ENCODE peak calls at places on chromosomes 16 and 17, in eight cellular contexts. E is CD8-positive, alpha-beta T cell; P is dorsolateral prefrontal cortex; A is right atrium auricular region; D is prostate gland; J is AG10803; U is mammary epithelial cell; Z is fibroblast of the aortic adventitia. N is an unnamed sample.

GRCh38 chr16:88453621-88454314 is 688 bp downstream of the ZFPM1 start:
- DNase-seq in E (no peak), P (no peak), A (no peak), D (no peak), J (no peak), U (peak; percentile 23), Z (no peak), N (peak; percentile 29)

GRCh38 chr17:9299695-9300094 is 275.9 kb downstream of the STX8 start:
- DNase-seq in E (no peak), P (no peak), A (no peak), D (no peak), J (no peak), U (no peak), Z (no peak), N (no peak)

GRCh38 chr16:3490911-3491629 is 4.2 kb downstream of the C16orf90 start:
- DNase-seq in E (no peak), P (no peak), A (no peak), D (no peak), J (no peak), U (no peak), Z (no peak), N (no peak)

GRCh38 chr17:52079496-52079895 is 79.0 kb downstream of the CA10 start:
- DNase-seq in E (no peak), P (no peak), A (no peak), D (no peak), J (no peak), U (peak; percentile 12), Z (no peak), N (no peak)

GRCh38 chr17:39704821-39705551 is 5.1 kb downstream of the ERBB2 start:
- DNase-seq in E (no peak), P (no peak), A (no peak), D (peak; percentile 50), J (peak; percentile 49), U (no peak), Z (peak; percentile 64), N (no peak)

GRCh38 chr16:62829615-62830014 is 793.4 kb upstream of the CDH8 start:
- DNase-seq in E (no peak), P (no peak), A (no peak), D (no peak), J (no peak), U (no peak), Z (no peak), N (peak; percentile 64)

GRCh38 chr17:73089918-73090317 is 2.6 kb downstream of the SLC39A11 start:
- DNase-seq in E (no peak), P (peak; percentile 76), A (no peak), D (peak; percentile 14), J (no peak), U (no peak), Z (no peak), N (no peak)

GRCh38 chr16:76226011-76226410 is 51.2 kb upstream of the CNTNAP4 start:
- DNase-seq in E (no peak), P (no peak), A (no peak), D (no peak), J (no peak), U (no peak), Z (no peak), N (no peak)

GRCh38 chr17:14205992-14206461 is 30.6 kb downstream of the CDRT15 start:
- DNase-seq in E (peak; percentile 69), P (peak; percentile 89), A (peak; percentile 76), D (peak; percentile 94), J (no peak), U (peak; percentile 91), Z (no peak), N (no peak)

GRCh38 chr17:32551186-32551955 is 64.6 kb downstream of the CDK5R1 start:
- DNase-seq in E (no peak), P (no peak), A (no peak), D (no peak), J (peak; percentile 46), U (peak; percentile 92), Z (peak; percentile 6), N (peak; percentile 80)

GRCh38 chr17:7220593-7221280 is 999 bp downstream of the ACADVL start:
- DNase-seq in E (peak; percentile 48), P (no peak), A (no peak), D (peak; percentile 79), J (peak; percentile 65), U (peak; percentile 58), Z (peak; percentile 64), N (peak; percentile 80)

GRCh38 chr17:63314766-63315165 is 131.3 kb downstream of the CYB561 start:
- DNase-seq in E (no peak), P (no peak), A (no peak), D (no peak), J (no peak), U (no peak), Z (no peak), N (no peak)

GRCh38 chr17:76270770-76271668 is 5.9 kb downstream of the UBALD2 start:
- DNase-seq in E (no peak), P (no peak), A (no peak), D (no peak), J (no peak), U (no peak), Z (no peak), N (peak; percentile 75)

GRCh38 chr16:67537270-67537635 is 8.6 kb downstream of the RIPOR1 start:
- DNase-seq in E (peak; percentile 38), P (no peak), A (no peak), D (peak; percentile 49), J (peak; percentile 35), U (no peak), Z (no peak), N (peak; percentile 43)

GRCh38 chr17:78875738-78876597 is 27.0 kb downstream of the CEP295NL start:
- DNase-seq in E (no peak), P (no peak), A (no peak), D (no peak), J (peak; percentile 42), U (no peak), Z (peak; percentile 26), N (no peak)

GRCh38 chr17:75407655-75408352 is 2.3 kb upstream of the GRB2 start:
- DNase-seq in E (no peak), P (no peak), A (no peak), D (no peak), J (no peak), U (no peak), Z (no peak), N (no peak)

GRCh38 chr17:36509272-36509985 is 22.9 kb downstream of the ZNHIT3 start:
- DNase-seq in E (no peak), P (no peak), A (no peak), D (no peak), J (no peak), U (no peak), Z (no peak), N (no peak)

GRCh38 chr17:51805765-51806164 is 352.7 kb downstream of the CA10 start:
- DNase-seq in E (no peak), P (no peak), A (no peak), D (no peak), J (no peak), U (no peak), Z (no peak), N (no peak)

GRCh38 chr16:26614102-26614864 is 452.4 kb upstream of the C16orf82 start:
- DNase-seq in E (no peak), P (no peak), A (no peak), D (no peak), J (no peak), U (no peak), Z (no peak), N (no peak)

DNA sequence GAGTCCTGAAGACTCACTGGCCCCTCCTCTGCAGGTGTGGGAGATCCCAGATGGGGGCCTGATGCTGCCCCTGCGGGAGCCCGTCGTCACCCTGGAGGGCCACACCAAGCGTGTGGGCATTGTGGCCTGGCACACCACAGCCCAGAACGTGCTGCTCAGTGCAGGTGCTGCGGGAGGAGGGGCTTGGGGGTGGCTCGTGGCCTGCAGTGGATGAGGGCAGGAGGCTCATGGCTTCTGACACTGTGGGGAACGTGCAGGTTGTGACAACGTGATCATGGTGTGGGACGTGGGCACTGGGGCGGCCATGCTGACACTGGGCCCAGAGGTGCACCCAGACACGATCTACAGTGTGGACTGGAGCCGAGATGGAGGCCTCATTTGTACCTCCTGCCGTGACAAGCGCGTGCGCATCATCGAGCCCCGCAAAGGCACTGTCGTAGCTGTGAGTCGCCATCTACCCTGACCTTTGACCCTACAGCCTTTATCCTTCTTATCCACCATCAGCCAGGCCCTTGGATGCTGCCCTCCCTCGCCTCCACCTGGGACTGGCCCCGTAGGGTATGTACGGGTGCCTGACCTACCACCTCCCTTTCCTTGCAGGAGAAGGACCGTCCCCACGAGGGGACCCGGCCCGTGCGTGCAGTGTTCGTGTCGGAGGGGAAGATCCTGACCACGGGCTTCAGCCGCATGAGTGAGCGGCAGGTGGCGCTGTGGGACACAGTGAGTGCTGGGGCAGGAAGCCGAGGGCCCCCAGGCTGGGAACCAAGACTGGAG is 3.6 kb downstream of the CORO1A start:
- DNase-seq in E (peak; percentile 82), P (peak; percentile 21), A (no peak), D (peak; percentile 44), J (peak; percentile 39), U (peak; percentile 26), Z (peak; percentile 39), N (peak; percentile 89)
- TF ChIP-seq CTCF in E (peak; percentile 86), P (peak; percentile 52), A (peak; percentile 71), D (no peak), J (peak; percentile 69), U (peak; percentile 88), Z (peak; percentile 72), N (peak; percentile 96)

GRCh38 chr16:2034695-2035430 is 8.2 kb downstream of the NHERF2 start:
- DNase-seq in E (no peak), P (no peak), A (no peak), D (no peak), J (no peak), U (no peak), Z (no peak), N (no peak)

GRCh38 chr16:2032285-2033056 is 5.8 kb downstream of the NHERF2 start:
- DNase-seq in E (no peak), P (no peak), A (no peak), D (no peak), J (peak; percentile 44), U (no peak), Z (no peak), N (no peak)

GRCh38 chr16:2031081-2031577 is 4.4 kb downstream of the NHERF2 start:
- DNase-seq in E (no peak), P (no peak), A (no peak), D (no peak), J (no peak), U (no peak), Z (no peak), N (no peak)

GRCh38 chr16:2035431-2036199 is 8.9 kb downstream of the NHERF2 start:
- DNase-seq in E (no peak), P (no peak), A (no peak), D (no peak), J (peak; percentile 86), U (no peak), Z (peak; percentile 78), N (no peak)

GRCh38 chr16:2033057-2033911 is 6.6 kb downstream of the NHERF2 start:
- DNase-seq in E (no peak), P (peak; percentile 50), A (peak; percentile 79), D (no peak), J (peak; percentile 79), U (peak; percentile 37), Z (peak; percentile 61), N (no peak)
- H3K4me3 ChIP-seq in E (no peak overlapping the region), P (peak overlapping the region; percentile 51), A (peak overlapping the region; percentile 47), D (peak overlapping the region; percentile 28), J (peak overlapping the region; percentile 42), U (no peak overlapping the region), Z (peak overlapping the region; percentile 22), N (no peak overlapping the region)

GRCh38 chr17:4249452-4250029 is 14.2 kb downstream of the ANKFY1 start:
- DNase-seq in E (no peak), P (no peak), A (no peak), D (no peak), J (peak; percentile 56), U (peak; percentile 32), Z (peak; percentile 68), N (peak; percentile 63)
- TF ChIP-seq CTCF in E (peak; percentile 58), P (peak; percentile 20), A (peak; percentile 57), D (no peak), J (peak; percentile 64), U (peak; percentile 66), Z (peak; percentile 64), N (peak; percentile 53)

GRCh38 chr17:82014432-82014831 is 8.2 kb downstream of the CENPX start:
- DNase-seq in E (no peak), P (no peak), A (no peak), D (no peak), J (no peak), U (no peak), Z (no peak), N (no peak)
- H3K4me3 ChIP-seq in E (no peak overlapping the region), P (no peak overlapping the region), A (no peak overlapping the region), D (no peak overlapping the region), J (no peak overlapping the region), U (no peak overlapping the region), Z (no peak overlapping the region), N (no peak overlapping the region)